ENCODE peak calls at places on chromosomes 2 and 18, in six cellular contexts. J is PC-3, F is HFFc6, V is astrocyte of the spinal cord, G is epithelial cell of esophagus, P is NB4. K is an unnamed sample.

GRCh38 chr2:65256088-65256487 is 28.5 kb downstream of the ACTR2 start:
- DNase-seq in G (no peak), P (peak; percentile 16), J (no peak), F (no peak), V (no peak), K (no peak)

GRCh38 chr2:37318401-37318800 is 6.2 kb downstream of the PRKD3 start:
- DNase-seq in V (peak; percentile 69), F (peak; percentile 46), G (no peak), P (peak; percentile 34), J (no peak), K (no peak)

GRCh38 chr2:43138441-43138840 is 88.0 kb downstream of the ZFP36L2 start:
- DNase-seq in F (no peak), J (no peak), P (no peak), G (no peak), V (no peak), K (no peak)

GRCh38 chr2:85988210-85988913 is 99.6 kb upstream of the ST3GAL5 start:
- DNase-seq in P (no peak), G (no peak), F (no peak), V (no peak), J (no peak), K (no peak)

GRCh38 chr2:66984864-66985263 is 412.3 kb upstream of the ETAA1 start:
- DNase-seq in F (no peak), P (no peak), G (peak; percentile 50), V (no peak), J (peak; percentile 48), K (no peak)

GRCh38 chr2:29066271-29066860 is 8.0 kb downstream of the PCARE start:
- DNase-seq in P (peak; percentile 53), J (no peak), V (no peak), G (peak; percentile 95), F (no peak), K (no peak)

GRCh38 chr2:127580167-127581049 is 44.9 kb downstream of the MYO7B start:
- DNase-seq in P (no peak), V (no peak), G (no peak), J (no peak), F (no peak), K (no peak)

GRCh38 chr2:116413659-116414058 is 1400.8 kb upstream of the DDX18 start:
- DNase-seq in J (no peak), G (no peak), P (no peak), V (no peak), F (no peak), K (no peak)

GRCh38 chr2:239129147-239129896 is 271.5 kb downstream of the HDAC4 start:
- DNase-seq in P (no peak), V (no peak), J (no peak), F (no peak), G (no peak), K (no peak)

GRCh38 chr18:4017479-4017878 is 437.6 kb downstream of the DLGAP1 start:
- DNase-seq in G (peak; percentile 39), J (peak; percentile 14), V (no peak), F (no peak), P (peak; percentile 35), K (no peak)

GRCh38 chr18:22585821-22586220 is 168.1 kb upstream of the CTAGE1 start:
- DNase-seq in V (no peak), G (peak; percentile 38), F (no peak), J (no peak), P (no peak), K (no peak)
- TF ChIP-seq CTCF in V (no peak), G (no peak), F (no peak), J (no peak), P (no peak), K (no peak)

GRCh38 chr2:59176737-59177136 is 935.6 kb upstream of the FANCL start:
- DNase-seq in P (peak; percentile 14), J (peak; percentile 3), F (no peak), G (peak; percentile 3), V (no peak), K (no peak)
- TF ChIP-seq CTCF in P (peak; percentile 10), J (peak; percentile 19), F (no peak), G (no peak), V (no peak), K (no peak)

DNA sequence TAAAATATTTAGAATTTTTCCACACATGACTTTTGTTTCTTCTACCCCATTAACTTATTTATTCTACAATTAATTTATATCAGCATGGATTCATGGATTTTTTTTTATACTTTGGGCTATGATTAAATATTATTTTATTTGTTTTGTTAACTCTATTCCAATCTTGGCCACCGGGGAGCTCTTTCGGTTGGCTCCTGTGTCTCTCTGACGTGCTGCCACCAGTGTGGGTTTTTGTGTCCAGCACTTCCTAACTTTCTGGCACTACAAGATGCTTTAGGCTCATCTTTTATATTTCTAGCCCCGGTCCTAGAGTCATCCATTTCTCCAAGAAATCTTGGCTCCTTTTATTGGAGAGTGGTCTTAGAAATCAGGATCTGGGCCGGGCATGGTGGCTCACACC is 18.9 kb downstream of the AQP12B start:
- DNase-seq in F (no peak), G (no peak), J (no peak), V (no peak), P (no peak), K (no peak)
- TF ChIP-seq CTCF in F (peak; percentile 33), G (no peak), J (no peak), V (peak; percentile 13), P (no peak), K (no peak)

GRCh38 chr2:138486347-138487198 is 15.0 kb upstream of the SPOPL start:
- DNase-seq in J (no peak), V (no peak), G (no peak), F (no peak), P (peak; percentile 12), K (no peak)
- TF ChIP-seq CTCF in J (peak; percentile 21), V (no peak), G (no peak), F (peak; percentile 11), P (peak; percentile 15), K (no peak)